ENCODE peak calls at places on chromosomes 16 and 17, in six cellular contexts. F is heart left ventricle, P is AG04450, U is epithelial cell of esophagus, Q is nephron progenitor cell, O is prostate gland. H is an unnamed sample.

GRCh38 chr17:2400474-2400866 is 390 bp downstream of the MNT start:
- DNase-seq in F (peak), P (no peak), U (peak), Q (peak), O (no peak), H (no peak)

GRCh38 chr17:79513805-79514535 is 96.9 kb downstream of the RBFOX3 start:
- DNase-seq in F (no peak), P (no peak), U (no peak), Q (no peak), O (no peak), H (no peak)

GRCh38 chr16:24583494-24583893 is 44.1 kb downstream of the RBBP6 start:
- DNase-seq in F (no peak), P (no peak), U (no peak), Q (no peak), O (no peak), H (no peak)

GRCh38 chr16:49111351-49111750 is 170.3 kb downstream of the CBLN1 start:
- DNase-seq in F (no peak), P (no peak), U (no peak), Q (no peak), O (no peak), H (no peak)

GRCh38 chr17:82458885-82459424 is 414 bp downstream of the NARF start:
- DNase-seq in F (no peak), P (no peak), U (no peak), Q (peak), O (no peak), H (no peak)

GRCh38 chr17:79563237-79564013 is 47.4 kb downstream of the RBFOX3 start:
- DNase-seq in F (no peak), P (no peak), U (peak), Q (no peak), O (no peak), H (no peak)

GRCh38 chr16:47774661-47775060 is 313.5 kb downstream of the PHKB start:
- DNase-seq in F (no peak), P (no peak), U (peak), Q (no peak), O (no peak), H (no peak)

GRCh38 chr17:29162909-29163341 is 17.3 kb downstream of the MYO18A start:
- DNase-seq in F (no peak), P (no peak), U (no peak), Q (no peak), O (no peak), H (no peak)

GRCh38 chr17:78111727-78112507 is 16.6 kb downstream of the TMC6 start:
- DNase-seq in F (peak), P (no peak), U (no peak), Q (no peak), O (no peak), H (peak)

GRCh38 chr16:16133943-16134604 is 89.2 kb downstream of the ABCC6 start:
- DNase-seq in F (no peak), P (no peak), U (no peak), Q (no peak), O (no peak), H (no peak)

GRCh38 chr17:81914103-81914850 is 3.1 kb upstream of the PCYT2 start:
- DNase-seq in F (no peak), P (no peak), U (no peak), Q (no peak), O (no peak), H (no peak)

GRCh38 chr16:68445458-68445857 is 2.9 kb downstream of the SMPD3 start:
- DNase-seq in F (no peak), P (no peak), U (peak), Q (peak), O (no peak), H (no peak)

DNA sequence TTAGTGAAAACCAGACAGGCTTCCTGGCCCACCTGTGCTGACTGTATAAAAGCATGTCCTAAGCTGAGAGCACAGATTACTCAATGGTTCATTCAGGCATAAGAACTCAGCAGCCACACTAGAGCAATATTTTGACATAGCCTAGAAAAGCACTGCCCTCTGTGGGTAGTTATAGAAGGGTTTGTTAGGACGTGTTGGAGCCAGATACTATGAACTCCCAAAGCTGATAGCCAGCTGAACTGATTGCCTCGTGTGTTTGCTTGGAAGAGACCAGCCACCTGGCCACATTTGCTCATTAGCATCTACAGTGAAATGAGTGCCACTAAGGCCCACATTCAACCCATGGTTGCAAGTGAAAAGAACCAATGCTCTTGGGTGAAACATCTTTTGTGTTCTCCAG is 30.8 kb upstream of the ABCA5 start:
- DNase-seq in F (no peak), P (no peak), U (peak), Q (no peak), O (no peak), H (no peak)
- TF ChIP-seq CTCF in F (no peak), P (no peak), U (peak), Q (no peak), O (no peak), H (no peak)

GRCh38 chr17:64281962-64282752 is 19.1 kb upstream of the TEX2 start:
- DNase-seq in F (peak), P (peak), U (peak), Q (peak), O (peak), H (no peak)
- TF ChIP-seq CTCF in F (peak), P (peak), U (peak), Q (peak), O (peak), H (peak)

GRCh38 chr17:74437702-74438101 is 5.8 kb downstream of the GPRC5C start:
- DNase-seq in F (no peak), P (no peak), U (no peak), Q (no peak), O (no peak), H (no peak)
- TF ChIP-seq CTCF in F (peak), P (peak), U (peak), Q (peak), O (peak), H (peak)

GRCh38 chr16:318628-319027 is 33.9 kb downstream of the AXIN1 start:
- DNase-seq in F (no peak), P (no peak), U (no peak), Q (peak), O (no peak), H (no peak)
- TF ChIP-seq CTCF in F (no peak), P (no peak), U (peak), Q (peak), O (no peak), H (peak)

H was measured in type B pancreatic cell.